ENCODE peak calls at places on chromosome 3, in four cellular contexts. I is breast epithelium, F is cardiac muscle cell, G is psoas muscle. P is an unnamed sample. For H3K4me1, the result is how much of the 10 kb centered on the place peaks cover.

GRCh38 chr3:177658354-177658753 is 461.1 kb upstream of the TBL1XR1 start:
- DNase-seq in I (no peak), F (no peak), G (no peak), P (no peak)

GRCh38 chr3:66149269-66149668 is 71.5 kb upstream of the SLC25A26 start:
- DNase-seq in I (no peak), F (no peak), G (no peak), P (no peak)

GRCh38 chr3:12187448-12188327 is 29.0 kb upstream of the TIMP4 start:
- DNase-seq in I (no peak), F (peak), G (no peak), P (peak)

GRCh38 chr3:184145120-184145524 is 10.0 kb downstream of the EIF2B5 start:
- DNase-seq in I (peak), F (peak), G (peak), P (no peak)

GRCh38 chr3:48039487-48040190 is 23.4 kb upstream of the MAP4 start:
- DNase-seq in I (no peak), F (peak), G (no peak), P (no peak)

GRCh38 chr3:112770026-112770626 is 76.5 kb downstream of the CD200R1L start:
- DNase-seq in I (no peak), F (peak), G (peak), P (no peak)

GRCh38 chr3:52779411-52780297 is 2.3 kb downstream of the ITIH1 start:
- DNase-seq in I (no peak), F (no peak), G (no peak), P (no peak)

GRCh38 chr3:130312374-130312773 is 33.1 kb upstream of the COL6A5 start:
- DNase-seq in I (no peak), F (no peak), G (no peak), P (no peak)

GRCh38 chr3:40191850-40192448 is 117.6 kb upstream of the EIF1B start:
- DNase-seq in I (no peak), F (peak), G (no peak), P (peak)

GRCh38 chr3:140816804-140817203 is 124.8 kb upstream of the SLC25A36 start:
- DNase-seq in I (no peak), F (no peak), G (no peak), P (no peak)

GRCh38 chr3:100269410-100270217 is 8.8 kb downstream of the TBC1D23 start:
- DNase-seq in I (no peak), F (peak), G (no peak), P (no peak)

GRCh38 chr3:133282239-133282638 is 117.6 kb upstream of the BFSP2 start:
- DNase-seq in I (no peak), F (no peak), G (no peak), P (no peak)

GRCh38 chr3:31968927-31969418 is 12.1 kb downstream of the OSBPL10 start:
- DNase-seq in I (no peak), F (peak), G (no peak), P (no peak)

GRCh38 chr3:62604301-62604700 is 231.0 kb upstream of the FEZF2 start:
- DNase-seq in I (no peak), F (peak), G (no peak), P (no peak)

GRCh38 chr3:97235611-97236315 is 421.4 kb downstream of the EPHA6 start:
- DNase-seq in I (no peak), F (no peak), G (no peak), P (no peak)

GRCh38 chr3:52374173-52374572 is 58.1 kb downstream of the DNAH1 start:
- DNase-seq in I (no peak), F (no peak), G (no peak), P (no peak)

GRCh38 chr3:185632996-185633395 is 46.9 kb downstream of the SENP2 start:
- DNase-seq in I (no peak), F (no peak), G (no peak), P (no peak)

GRCh38 chr3:64213224-64213893 is 11.9 kb downstream of the PRICKLE2 start:
- DNase-seq in I (no peak), F (peak), G (no peak), P (no peak)

GRCh38 chr3:128984596-128984995 is 9.3 kb downstream of the CFAP92 start:
- DNase-seq in I (no peak), F (no peak), G (no peak), P (no peak)

GRCh38 chr3:192917258-192917507 is 473 bp downstream of the MB21D2 start:
- DNase-seq in I (no peak), F (no peak), G (no peak), P (no peak)

GRCh38 chr3:15556512-15556911 is 35.0 kb upstream of the COLQ start:
- DNase-seq in I (no peak), F (no peak), G (no peak), P (no peak)

GRCh38 chr3:89025185-89025584 is 82.2 kb upstream of the EPHA3 start:
- DNase-seq in I (no peak), F (no peak), G (no peak), P (no peak)

GRCh38 chr3:47113669-47114365 is 50.1 kb downstream of the SETD2 start:
- DNase-seq in I (no peak), F (peak), G (no peak), P (no peak)

GRCh38 chr3:126432361-126432760 is 37.7 kb downstream of the CFAP100 start:
- DNase-seq in I (no peak), F (no peak), G (no peak), P (no peak)

GRCh38 chr3:127889976-127890650 is 24.9 kb upstream of the KBTBD12 start:
- DNase-seq in I (no peak), F (no peak), G (no peak), P (no peak)

GRCh38 chr3:10703875-10704274 is 112.2 kb upstream of the SLC6A11 start:
- DNase-seq in I (no peak), F (peak), G (no peak), P (no peak)

GRCh38 chr3:62036726-62037125 is 336.6 kb downstream of the FEZF2 start:
- DNase-seq in I (no peak), F (no peak), G (no peak), P (no peak)

GRCh38 chr3:153440311-153440710 is 278.3 kb downstream of the RAP2B start:
- DNase-seq in I (no peak), F (no peak), G (no peak), P (no peak)

GRCh38 chr3:39479701-39480414 is 12.4 kb downstream of the MOBP start:
- DNase-seq in I (no peak), F (no peak), G (no peak), P (no peak)

GRCh38 chr3:25169146-25169545 is 258.9 kb upstream of the RARB start:
- DNase-seq in I (no peak), F (peak), G (no peak), P (no peak)

GRCh38 chr3:52435246-52436101 is 9.4 kb downstream of the SEMA3G start:
- DNase-seq in I (peak), F (no peak), G (no peak), P (no peak)

GRCh38 chr3:50428007-50428633 is 68.8 kb upstream of the TMEM115 start:
- DNase-seq in I (no peak), F (peak), G (no peak), P (no peak)

GRCh38 chr3:22960326-22960984 is 242.7 kb upstream of the UBE2E2 start:
- DNase-seq in I (no peak), F (peak), G (no peak), P (no peak)

GRCh38 chr3:149977391-149977790 is 6.7 kb upstream of the PFN2 start:
- DNase-seq in I (no peak), F (peak), G (no peak), P (no peak)

GRCh38 chr3:105473521-105474223 is 107.0 kb downstream of the ALCAM start:
- DNase-seq in I (no peak), F (peak), G (no peak), P (no peak)

GRCh38 chr3:64047214-64047613 is 23.9 kb upstream of the PSMD6 start:
- DNase-seq in I (no peak), F (no peak), G (no peak), P (no peak)

GRCh38 chr3:42148982-42149432 is 57.9 kb downstream of the TRAK1 start:
- DNase-seq in I (peak), F (peak), G (peak), P (peak)

GRCh38 chr3:124731760-124732159 is 1.5 kb downstream of the UMPS start:
- DNase-seq in I (no peak), F (no peak), G (no peak), P (no peak)

GRCh38 chr3:111668912-111669488 is 73.9 kb upstream of the ZBED2 start:
- DNase-seq in I (no peak), F (peak), G (no peak), P (no peak)

GRCh38 chr3:37990527-37990926 is at the start of gene VILL:
- DNase-seq in I (no peak), F (no peak), G (no peak), P (peak)

GRCh38 chr3:152206243-152206642 is 62.5 kb upstream of the MBNL1 start:
- DNase-seq in I (no peak), F (no peak), G (no peak), P (no peak)

GRCh38 chr3:152202976-152203626 is 65.6 kb upstream of the MBNL1 start:
- DNase-seq in I (no peak), F (peak), G (no peak), P (no peak)

GRCh38 chr3:152204218-152204617 is 64.5 kb upstream of the MBNL1 start:
- DNase-seq in I (no peak), F (no peak), G (no peak), P (no peak)

GRCh38 chr3:152203677-152204076 is 65.1 kb upstream of the MBNL1 start:
- DNase-seq in I (no peak), F (peak), G (no peak), P (no peak)

GRCh38 chr3:152205097-152205593 is 63.6 kb upstream of the MBNL1 start:
- DNase-seq in I (no peak), F (no peak), G (no peak), P (no peak)
- H3K27ac ChIP-seq in I (no peak), F (no peak), G (peak), P (peak)

DNA sequence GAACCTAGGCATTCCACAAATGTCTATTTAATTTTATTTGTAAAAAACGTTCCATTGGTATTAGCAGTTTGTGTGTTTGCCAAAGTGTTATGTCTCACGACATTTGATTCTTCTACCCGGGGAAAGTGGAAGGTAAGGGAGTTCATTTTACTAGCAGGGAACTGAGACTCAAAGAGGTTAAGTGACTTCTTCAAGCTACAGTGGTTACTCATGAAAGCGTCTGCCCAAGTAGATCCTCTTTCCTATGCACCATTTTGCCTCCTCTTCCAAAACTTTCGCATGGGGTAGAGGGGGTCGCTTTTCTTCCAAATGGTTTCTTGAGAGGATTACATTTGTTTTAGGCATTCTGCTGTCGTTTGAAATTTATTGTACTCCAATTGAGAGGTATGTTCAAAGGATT is 9.0 kb downstream of the KAT2B start:
- DNase-seq in I (no peak), F (no peak), G (no peak), P (no peak)
- H3K4me1 ChIP-seq in I (under half), F (under half), G (under half), P (under half)

DNA sequence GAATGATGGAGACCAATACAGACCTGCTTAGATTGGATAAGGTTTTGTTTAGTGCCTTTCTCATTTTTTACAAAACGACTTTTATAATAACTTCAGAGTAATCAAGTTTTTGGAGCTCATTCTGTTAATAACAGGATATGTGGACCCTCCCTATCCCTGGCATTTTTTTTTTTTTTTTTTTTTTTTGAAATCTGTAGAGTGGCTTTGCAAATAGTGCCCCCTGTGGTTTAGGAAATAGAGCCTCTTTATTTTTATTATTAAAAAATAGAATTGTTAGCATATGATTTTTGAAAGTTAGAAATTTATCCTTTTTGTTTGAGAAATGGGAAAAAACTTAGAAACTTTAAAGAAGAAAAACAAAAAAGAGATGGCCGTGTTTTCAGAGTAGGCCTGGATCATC is 11.4 kb downstream of the SKIL start:
- DNase-seq in I (no peak), F (peak), G (no peak), P (no peak)
- TF ChIP-seq CTCF in I (no peak), F (peak), G (no peak), P (no peak)

GRCh38 chr3:158723991-158724390 is 8.3 kb downstream of the RARRES1 start:
- DNase-seq in I (no peak), F (no peak), G (no peak), P (no peak)

GRCh38 chr3:158728851-158729250 is 3.4 kb downstream of the RARRES1 start:
- DNase-seq in I (no peak), F (no peak), G (no peak), P (no peak)

GRCh38 chr3:158722108-158722507 is 10.1 kb downstream of the RARRES1 start:
- DNase-seq in I (no peak), F (no peak), G (no peak), P (no peak)

GRCh38 chr3:158727499-158728377 is 4.5 kb downstream of the RARRES1 start:
- DNase-seq in I (no peak), F (peak), G (no peak), P (no peak)

DNA sequence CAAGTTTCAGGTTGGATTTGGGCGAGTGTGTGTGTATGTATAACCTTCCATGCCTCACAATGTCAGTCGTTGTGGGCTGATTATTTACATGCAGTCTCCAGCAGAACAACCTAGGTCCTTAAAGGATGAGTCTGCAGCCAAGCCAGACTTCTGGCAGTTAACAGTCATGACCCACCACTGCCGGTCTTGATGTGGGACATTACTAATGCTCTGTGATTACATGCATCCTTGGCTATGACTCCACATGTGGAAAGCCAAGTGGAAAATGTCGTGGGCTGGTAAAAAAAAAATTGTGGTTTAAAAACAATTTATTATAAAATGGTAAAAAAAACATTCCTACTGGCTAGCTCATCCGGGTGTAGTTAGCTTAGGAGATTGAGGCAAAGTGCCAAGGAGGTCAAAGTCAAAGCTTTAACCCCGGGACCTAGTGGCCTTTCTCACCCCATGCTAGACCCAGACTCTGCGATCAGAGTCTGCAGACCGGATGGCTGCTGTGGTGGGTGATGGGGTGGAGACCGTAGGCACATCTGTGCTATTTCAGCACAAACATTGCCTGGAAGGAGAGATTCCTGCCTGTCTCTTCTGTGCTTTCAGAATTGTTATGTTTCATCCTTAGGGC is 6.8 kb downstream of the RARRES1 start:
- DNase-seq in I (no peak), F (peak), G (no peak), P (no peak)
- H3K27ac ChIP-seq in I (peak), F (no peak), G (peak), P (peak)

DNA sequence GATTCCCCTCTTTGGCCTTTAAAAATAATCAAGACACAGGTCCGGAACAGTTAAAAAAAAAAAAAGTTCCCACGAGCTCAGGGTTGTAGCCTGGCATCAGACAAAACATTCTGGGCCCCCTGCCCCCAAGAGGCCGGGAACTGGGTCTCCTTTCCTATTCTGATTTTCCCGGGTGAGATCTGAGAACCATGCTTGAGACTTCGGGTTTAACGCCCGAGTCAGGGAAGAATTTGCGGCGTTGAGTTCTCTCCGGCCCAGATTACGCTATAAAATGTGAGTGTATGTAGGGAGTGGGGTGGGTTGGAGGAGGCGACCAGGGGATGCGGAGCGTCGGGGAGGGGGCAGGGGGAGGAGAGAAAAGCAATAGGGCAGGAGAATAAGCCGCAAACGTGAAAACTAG is 2.6 kb downstream of the ZIC1 start:
- DNase-seq in I (no peak), F (no peak), G (no peak), P (no peak)
- H3K4me1 ChIP-seq in I (under half), F (under half), G (under half), P (under half)

GRCh38 chr3:189269356-189269755 is 97.6 kb downstream of the TPRG1 start:
- DNase-seq in I (no peak), F (peak), G (no peak), P (no peak)

GRCh38 chr3:189270248-189270832 is 98.6 kb downstream of the TPRG1 start:
- DNase-seq in I (peak), F (peak), G (peak), P (peak)

GRCh38 chr3:189262746-189263145 is 91.0 kb downstream of the TPRG1 start:
- DNase-seq in I (no peak), F (no peak), G (peak), P (no peak)

GRCh38 chr3:189272500-189273119 is 100.8 kb downstream of the TPRG1 start:
- DNase-seq in I (no peak), F (peak), G (no peak), P (no peak)

DNA sequence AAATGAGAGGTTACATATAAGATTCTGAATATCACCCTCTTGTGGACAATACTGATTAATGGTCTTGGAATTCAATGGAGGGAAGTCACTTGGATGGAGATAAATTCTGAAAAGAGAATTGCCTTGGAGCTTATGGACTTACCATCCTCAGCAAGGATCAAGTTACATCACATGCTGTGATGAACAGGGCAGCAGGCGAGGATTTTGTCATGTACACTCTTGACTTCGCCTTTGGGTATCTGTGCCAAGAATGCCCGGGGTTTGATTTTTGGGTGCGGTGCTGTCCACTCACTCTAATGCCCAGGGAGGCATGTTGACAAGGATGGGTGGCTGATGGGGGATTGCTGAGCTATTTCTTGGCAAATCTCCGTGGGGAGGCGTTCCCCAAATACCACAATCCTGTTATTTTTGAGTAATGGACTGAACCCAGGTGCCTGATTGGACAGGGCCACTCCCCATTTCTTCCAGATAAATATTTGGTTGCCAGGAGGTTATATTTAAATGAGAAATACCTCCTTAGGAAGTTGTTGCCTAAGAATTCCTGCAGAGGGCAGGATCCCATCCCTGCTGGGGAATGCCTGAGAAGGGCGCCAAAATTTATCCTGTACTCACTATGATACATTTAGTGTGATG is 96.3 kb downstream of the TPRG1 start:
- DNase-seq in I (no peak), F (peak), G (no peak), P (peak)
- TF ChIP-seq CTCF in I (no peak), F (peak), G (no peak), P (no peak)

GRCh38 chr3:101867521-101867920 is 18.2 kb downstream of the NFKBIZ start:
- DNase-seq in I (no peak), F (no peak), G (no peak), P (no peak)
- H3K27ac ChIP-seq in I (peak), F (peak), G (no peak), P (no peak)

GRCh38 chr3:122088519-122088918 is 33.4 kb downstream of the CD86 start:
- DNase-seq in I (no peak), F (no peak), G (no peak), P (no peak)
- H3K4me1 ChIP-seq in I (under half), F (under half), G (under half), P (under half)

GRCh38 chr3:4271834-4272233 is 31.3 kb upstream of the SETMAR start:
- DNase-seq in I (no peak), F (peak), G (no peak), P (no peak)
- TF ChIP-seq CTCF in I (no peak), F (no peak), G (peak), P (peak)